ENCODE peak calls at places on chromosomes 1 and 21, in four cellular contexts. C, R, N and I are unnamed samples.
A peak's percentile ranks its signal among the peaks of the same experiment; 100 is the strongest.

GRCh38 chr1:31848381-31848897 is 32.6 kb upstream of the SPOCD1 start:
- DNase-seq in C (no peak), R (no peak), N (no peak), I (no peak)

GRCh38 chr1:156936191-156936590 is 15.8 kb downstream of the LRRC71 start:
- DNase-seq in C (no peak), R (no peak), N (no peak), I (no peak)

GRCh38 chr1:152034654-152035405 is 2.0 kb downstream of the S100A11 start:
- DNase-seq in C (no peak), R (peak; percentile 47), N (peak; percentile 86), I (peak; percentile 72)

GRCh38 chr1:205443585-205444299 is 12.1 kb downstream of the BLACAT1 start:
- DNase-seq in C (no peak), R (no peak), N (no peak), I (no peak)

GRCh38 chr1:15249032-15249601 is 2.1 kb downstream of the FHAD1 start:
- DNase-seq in C (no peak), R (no peak), N (no peak), I (no peak)

GRCh38 chr1:217660353-217661062 is 29.4 kb downstream of the SPATA17 start:
- DNase-seq in C (no peak), R (no peak), N (no peak), I (no peak)

GRCh38 chr1:198340139-198340538 is 183.3 kb downstream of the NEK7 start:
- DNase-seq in C (no peak), R (no peak), N (no peak), I (no peak)

GRCh38 chr1:207279683-207280082 is 41.8 kb upstream of the CD55 start:
- DNase-seq in C (no peak), R (no peak), N (no peak), I (no peak)

GRCh38 chr21:45542667-45543370 is 579 bp upstream of the SLC19A1 start:
- DNase-seq in C (peak; percentile 37), R (peak; percentile 25), N (peak; percentile 30), I (no peak)

GRCh38 chr1:101509370-101509769 is 272.6 kb downstream of the S1PR1 start:
- DNase-seq in C (no peak), R (no peak), N (peak; percentile 19), I (no peak)

GRCh38 chr1:66788231-66788939 is 12.7 kb downstream of the INSL5 start:
- DNase-seq in C (no peak), R (no peak), N (no peak), I (no peak)

GRCh38 chr1:64839270-64839669 is 94.4 kb downstream of the RAVER2 start:
- DNase-seq in C (no peak), R (no peak), N (no peak), I (no peak)

GRCh38 chr1:156165083-156165482 is 11.7 kb downstream of the SEMA4A start:
- DNase-seq in C (no peak), R (no peak), N (no peak), I (no peak)

GRCh38 chr1:175481126-175482071 is 262.0 kb downstream of the TNR start:
- DNase-seq in C (no peak), R (no peak), N (no peak), I (no peak)

GRCh38 chr1:116178837-116179236 is 67.6 kb downstream of the MAB21L3 start:
- DNase-seq in C (no peak), R (no peak), N (peak; percentile 91), I (peak; percentile 87)

DNA sequence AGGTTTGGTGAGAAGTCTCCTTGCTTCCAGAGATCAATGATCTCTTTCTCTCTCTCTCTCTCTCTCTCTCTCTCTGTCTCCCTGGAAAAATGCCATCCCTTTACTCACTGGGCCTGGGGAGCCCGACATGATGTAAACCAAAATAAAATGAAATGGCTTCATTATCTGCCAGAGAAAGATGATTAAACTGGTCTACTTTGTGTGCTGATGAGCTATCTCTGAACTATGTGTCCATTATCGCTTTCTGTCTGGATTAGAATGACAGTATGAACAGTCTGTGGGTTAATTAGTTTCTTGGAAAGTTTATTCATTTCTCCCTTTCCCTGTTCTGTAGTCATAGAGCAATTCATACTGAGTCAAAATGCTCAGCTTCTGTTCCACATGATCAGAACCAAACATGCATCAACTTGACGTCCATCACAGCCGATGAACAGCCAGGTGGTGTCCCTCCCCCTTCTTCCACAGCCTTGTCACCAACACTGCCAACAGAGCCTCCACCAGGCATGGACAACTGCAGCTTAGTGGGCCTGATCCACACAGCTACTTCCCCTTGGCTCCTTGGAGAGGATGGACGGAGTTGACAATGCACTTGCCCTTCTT is 72.5 kb upstream of the KCND3 start:
- DNase-seq in C (no peak), R (no peak), N (no peak), I (no peak)
- H3K4me1 ChIP-seq in C (no peaks in the 10 kb centered on the region), R (no peaks in the 10 kb centered on the region), N (no peaks in the 10 kb centered on the region), I (no peaks in the 10 kb centered on the region)

GRCh38 chr1:182111496-182111895 is 50.0 kb upstream of the ZNF648 start:
- DNase-seq in C (no peak), R (no peak), N (peak; percentile 42), I (peak; percentile 48)
- TF ChIP-seq CTCF in C (no peak), R (no peak), N (no peak), I (no peak)

GRCh38 chr1:19324665-19324990 is 12.5 kb downstream of the SLC66A1 start:
- DNase-seq in C (no peak), R (no peak), N (no peak), I (no peak)

GRCh38 chr1:19323987-19324664 is 12.0 kb downstream of the SLC66A1 start:
- DNase-seq in C (no peak), R (no peak), N (no peak), I (no peak)

GRCh38 chr1:19321071-19321470 is 8.9 kb downstream of the SLC66A1 start:
- DNase-seq in C (no peak), R (no peak), N (no peak), I (no peak)

GRCh38 chr1:19325368-19325957 is 13.3 kb downstream of the SLC66A1 start:
- DNase-seq in C (no peak), R (no peak), N (no peak), I (no peak)

GRCh38 chr1:19322481-19322880 is 10.4 kb downstream of the SLC66A1 start:
- DNase-seq in C (no peak), R (no peak), N (no peak), I (no peak)
- H3K36me3 ChIP-seq in C (no peaks in the 10 kb centered on the region), R (no peaks in the 10 kb centered on the region), N (no peaks in the 10 kb centered on the region), I (peaks cover 3% of the 10 kb centered on the region)

GRCh38 chr1:27626031-27626935 is 8.7 kb downstream of the FGR start:
- DNase-seq in C (no peak), R (no peak), N (no peak), I (no peak)

GRCh38 chr1:27632387-27633297 is 2.3 kb downstream of the FGR start:
- DNase-seq in C (no peak), R (no peak), N (no peak), I (no peak)

GRCh38 chr1:27627051-27627450 is 7.9 kb downstream of the FGR start:
- DNase-seq in C (no peak), R (no peak), N (no peak), I (no peak)

GRCh38 chr1:27630859-27631491 is 4.0 kb downstream of the FGR start:
- DNase-seq in C (peak; percentile 74), R (no peak), N (no peak), I (no peak)

DNA sequence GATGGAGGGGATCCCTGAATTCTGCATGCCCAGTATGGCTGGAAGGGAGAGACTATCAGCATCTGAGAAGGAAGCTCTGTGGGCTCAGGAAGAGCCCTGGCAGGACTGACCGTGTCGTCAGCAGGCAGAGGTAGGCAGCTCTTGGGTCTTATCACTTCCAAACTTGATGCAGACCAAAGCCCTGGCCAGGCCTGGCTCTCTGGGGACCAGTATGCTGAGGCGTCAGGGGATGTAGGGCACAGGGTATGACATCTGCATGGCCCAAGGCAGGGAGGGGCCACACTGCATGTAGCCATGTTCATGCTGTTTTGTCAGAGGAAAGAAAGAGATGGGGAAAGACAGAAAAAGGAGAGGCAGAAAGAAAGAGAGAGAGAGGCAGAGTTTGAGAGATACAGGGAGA is 6.3 kb downstream of the FGR start:
- DNase-seq in C (no peak), R (no peak), N (no peak), I (no peak)
- H3K4me1 ChIP-seq in C (peaks cover 7% of the 10 kb centered on the region), R (no peaks in the 10 kb centered on the region), N (no peaks in the 10 kb centered on the region), I (no peaks in the 10 kb centered on the region)

GRCh38 chr1:181094813-181095212 is 6.3 kb downstream of the IER5 start:
- DNase-seq in C (no peak), R (peak; percentile 66), N (no peak), I (peak; percentile 14)

GRCh38 chr1:181094402-181094801 is 5.9 kb downstream of the IER5 start:
- DNase-seq in C (no peak), R (no peak), N (no peak), I (no peak)

GRCh38 chr1:181095260-181095659 is 6.8 kb downstream of the IER5 start:
- DNase-seq in C (no peak), R (no peak), N (no peak), I (no peak)

GRCh38 chr1:181097242-181097641 is 8.7 kb downstream of the IER5 start:
- DNase-seq in C (no peak), R (peak; percentile 39), N (no peak), I (no peak)

DNA sequence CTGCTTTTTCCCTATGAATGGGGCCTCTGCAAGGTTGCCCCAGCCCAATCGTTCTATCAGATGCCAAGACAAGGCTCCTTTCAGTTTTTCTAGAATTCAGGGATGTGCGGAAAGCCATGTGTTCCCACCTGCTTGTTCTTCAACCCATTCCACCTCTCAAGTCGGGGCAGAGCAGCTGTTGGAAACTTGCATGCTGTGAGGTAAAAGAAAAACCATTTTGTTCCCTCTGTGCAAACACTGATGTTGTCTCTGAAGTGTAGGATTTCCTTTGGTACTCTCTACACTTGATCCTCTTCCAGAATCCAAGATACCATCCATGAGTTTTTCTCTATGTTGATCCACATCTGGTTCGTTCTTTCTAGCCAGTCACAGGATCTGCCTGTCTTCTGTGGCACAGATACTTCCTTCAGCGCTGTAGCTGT is 7.3 kb downstream of the IER5 start:
- DNase-seq in C (no peak), R (no peak), N (no peak), I (no peak)
- TF ChIP-seq CTCF in C (no peak), R (no peak), N (no peak), I (no peak)

GRCh38 chr1:225407755-225408154 is 20.1 kb downstream of the LBR start:
- DNase-seq in C (no peak), R (no peak), N (no peak), I (no peak)
- H3K36me3 ChIP-seq in C (no peaks in the 10 kb centered on the region), R (no peaks in the 10 kb centered on the region), N (peaks cover 8% of the 10 kb centered on the region), I (no peaks in the 10 kb centered on the region)

GRCh38 chr21:43342301-43342881 is 84.5 kb downstream of the SIK1 start:
- DNase-seq in C (no peak), R (no peak), N (no peak), I (no peak)
- H3K4me1 ChIP-seq in C (no peaks in the 10 kb centered on the region), R (no peaks in the 10 kb centered on the region), N (peaks cover 10% of the 10 kb centered on the region), I (peaks cover 23% of the 10 kb centered on the region)

DNA sequence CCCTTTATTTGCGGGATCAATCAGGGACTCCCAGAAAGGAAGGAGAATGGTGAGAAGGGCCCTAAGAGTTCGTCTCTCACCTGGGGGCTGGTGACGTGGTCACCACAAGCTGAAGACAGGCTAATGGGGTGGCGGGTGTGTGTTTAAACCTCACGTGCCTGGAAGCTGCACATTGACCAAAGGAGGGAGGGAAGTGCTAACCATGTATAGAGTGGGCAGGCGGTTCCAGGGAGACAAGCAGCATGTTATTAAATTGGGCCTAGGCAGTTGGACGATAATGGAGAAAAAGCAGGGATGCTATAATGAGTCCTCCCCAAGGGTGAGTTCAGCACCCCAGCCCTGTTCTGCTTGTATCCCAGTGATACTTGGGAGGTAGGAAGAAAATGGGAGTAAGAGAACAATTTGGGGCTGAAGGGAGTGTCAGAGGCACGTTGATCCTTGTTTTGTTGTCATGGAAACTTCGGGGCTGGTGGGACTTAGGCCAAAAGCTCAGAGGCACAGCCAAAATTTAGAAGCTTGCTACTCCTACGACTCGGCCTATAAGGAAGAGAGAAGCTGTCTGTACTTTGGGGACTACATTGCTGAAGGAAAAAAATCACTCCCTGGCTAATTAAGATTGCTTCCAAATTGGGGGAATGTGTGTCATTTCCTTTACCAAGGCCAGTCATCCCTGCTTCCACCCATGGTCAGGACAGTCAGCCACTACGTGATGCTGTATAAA is 33.2 kb upstream of the EPHA8 start:
- DNase-seq in C (no peak), R (peak; percentile 89), N (no peak), I (no peak)
- TF ChIP-seq CTCF in C (no peak), R (no peak), N (no peak), I (no peak)